ENCODE peak calls at places on chromosome 6, in ten cellular contexts. M is germinal center; O is gastrocnemius medialis; P is stimulated activated effector memory CD8-positive, alpha-beta T cell treated with anti-CD3 and anti-CD28 coated beads, Interleukin-12 subunit alpha, Interleukin-12 subunit beta, amount 100 ng/mL, for 72 hours; I is stimulated activated CD4-positive, alpha-beta T cell treated with anti-CD3 and anti-CD28 coated beads, TNF-alpha, amount 100 ng/mL, for 1 hour; J is endothelial cell; W is cardiac fibroblast; T is D341Med; D is T-cell; A is NCI-H2081. Q is an unnamed sample.

GRCh38 chr6:104201557-104201956 is 658.2 kb downstream of the HACE1 start:
- DNase-seq in D (no peak), I (no peak), P (no peak), W (no peak), J (no peak), A (no peak), T (no peak), O (no peak), M (no peak), Q (no peak)

GRCh38 chr6:35694462-35694861 is 5.7 kb upstream of the FKBP5 start:
- DNase-seq in T (no peak), O (no peak), A (no peak), P (no peak), W (peak; percentile 82), D (no peak), M (no peak), I (no peak), J (no peak), Q (no peak)

GRCh38 chr6:83071023-83071422 is 3.6 kb downstream of the DOP1A start:
- DNase-seq in P (no peak), D (no peak), J (no peak), M (peak; percentile 24), T (no peak), I (no peak), A (no peak), O (no peak), W (no peak), Q (no peak)

GRCh38 chr6:71460933-71461332 is 172.3 kb downstream of the OGFRL1 start:
- DNase-seq in A (no peak), O (no peak), D (no peak), P (no peak), J (no peak), W (no peak), T (no peak), M (no peak), I (no peak), Q (no peak)

GRCh38 chr6:53451165-53451564 is 93.7 kb downstream of the GCLC start:
- DNase-seq in J (no peak), W (no peak), A (no peak), T (no peak), O (no peak), M (no peak), P (no peak), D (no peak), I (no peak), Q (no peak)

GRCh38 chr6:118606858-118607257 is 44.5 kb downstream of the CEP85L start:
- DNase-seq in A (no peak), W (no peak), T (no peak), I (no peak), J (no peak), P (no peak), D (no peak), M (no peak), O (no peak), Q (no peak)

GRCh38 chr6:144277174-144277573 is 8.0 kb upstream of the UTRN start:
- DNase-seq in T (no peak), M (no peak), J (no peak), A (no peak), W (no peak), P (no peak), I (no peak), D (no peak), O (no peak), Q (no peak)

GRCh38 chr6:140871911-140872310 is 1260.8 kb upstream of the GJE1 start:
- DNase-seq in A (no peak), M (no peak), O (no peak), I (no peak), P (no peak), J (no peak), T (no peak), D (no peak), W (peak; percentile 80), Q (no peak)

GRCh38 chr6:53067307-53067706 is 2.1 kb downstream of the FBXO9 start:
- DNase-seq in O (no peak), W (no peak), A (no peak), D (no peak), M (no peak), T (no peak), I (no peak), P (no peak), J (no peak), Q (no peak)

GRCh38 chr6:227074-227782 is 65.1 kb upstream of the DUSP22 start:
- DNase-seq in M (no peak), O (no peak), P (no peak), D (no peak), T (peak; percentile 20), J (no peak), W (peak; percentile 58), A (no peak), I (no peak), Q (no peak)

GRCh38 chr6:6505111-6505510 is 83.4 kb upstream of the LY86 start:
- DNase-seq in T (no peak), P (no peak), I (no peak), A (no peak), W (no peak), J (no peak), M (no peak), D (no peak), O (no peak), Q (no peak)

GRCh38 chr6:45741437-45742166 is 274.1 kb downstream of the CLIC5 start:
- DNase-seq in A (no peak), T (no peak), D (no peak), W (no peak), M (peak; percentile 27), P (no peak), J (no peak), I (no peak), O (no peak), Q (no peak)

GRCh38 chr6:135066397-135066796 is 11.8 kb upstream of the HBS1L start:
- DNase-seq in P (no peak), A (no peak), J (no peak), M (no peak), T (no peak), D (no peak), O (no peak), W (peak; percentile 37), I (no peak), Q (no peak)